ENCODE peak calls at places on chromosome 1, in seven cellular contexts. U is SK-N-SH, A is esophagus muscularis mucosa, P is breast epithelium, G is spleen, C is sigmoid colon, M is transverse colon. N is an unnamed sample.

GRCh38 chr1:223556414-223557124 is 108.9 kb downstream of the CAPN8 start:
- DNase-seq in U (peak), A (no peak), P (no peak), G (no peak), C (no peak), M (peak), N (no peak)

GRCh38 chr1:16905112-16905855 is 9.5 kb downstream of the RNU1-2 start:
- DNase-seq in U (no peak), A (no peak), P (no peak), G (no peak), C (peak), M (peak), N (peak)

GRCh38 chr1:53326598-53327182 is 1.2 kb downstream of the LRP8 start:
- DNase-seq in U (peak), A (no peak), P (no peak), G (peak), C (no peak), M (no peak), N (no peak)

GRCh38 chr1:61079276-61079897 is 3.0 kb upstream of the NFIA start:
- DNase-seq in U (no peak), A (no peak), P (no peak), G (no peak), C (no peak), M (peak), N (no peak)

GRCh38 chr1:167784876-167785550 is 63.2 kb downstream of the MPZL1 start:
- DNase-seq in U (no peak), A (no peak), P (no peak), G (no peak), C (no peak), M (no peak), N (no peak)

GRCh38 chr1:214552174-214552608 is 789 bp upstream of the PTPN14 start:
- DNase-seq in U (peak), A (peak), P (peak), G (no peak), C (peak), M (peak), N (no peak)

GRCh38 chr1:158930504-158930903 is 848 bp upstream of the PYHIN1 start:
- DNase-seq in U (no peak), A (no peak), P (no peak), G (no peak), C (no peak), M (peak), N (no peak)

GRCh38 chr1:55382699-55383377 is 167.7 kb upstream of the USP24 start:
- DNase-seq in U (no peak), A (peak), P (no peak), G (no peak), C (peak), M (no peak), N (no peak)

GRCh38 chr1:208291923-208292711 is 47.9 kb upstream of the PLXNA2 start:
- DNase-seq in U (no peak), A (no peak), P (no peak), G (no peak), C (no peak), M (no peak), N (no peak)

GRCh38 chr1:9228589-9228988 is 6.0 kb upstream of the H6PD start:
- DNase-seq in U (no peak), A (no peak), P (no peak), G (no peak), C (no peak), M (no peak), N (no peak)

GRCh38 chr1:230752407-230752806 is 5.2 kb downstream of the CAPN9 start:
- DNase-seq in U (peak), A (no peak), P (peak), G (peak), C (no peak), M (peak), N (no peak)

GRCh38 chr1:189205863-189206262 is 1271.8 kb downstream of the BRINP3 start:
- DNase-seq in U (no peak), A (no peak), P (no peak), G (no peak), C (no peak), M (no peak), N (no peak)

GRCh38 chr1:19622204-19622603 is 21.9 kb upstream of the NBL1 start:
- DNase-seq in U (no peak), A (no peak), P (no peak), G (no peak), C (no peak), M (no peak), N (no peak)

GRCh38 chr1:34851431-34852105 is 8.0 kb downstream of the SMIM12 start:
- DNase-seq in U (no peak), A (no peak), P (no peak), G (no peak), C (peak), M (no peak), N (no peak)

GRCh38 chr1:2914702-2915101 is 106.6 kb upstream of the ACTRT2 start:
- DNase-seq in U (no peak), A (no peak), P (no peak), G (no peak), C (no peak), M (no peak), N (no peak)

GRCh38 chr1:233547726-233548125 is 66.2 kb upstream of the KCNK1 start:
- DNase-seq in U (no peak), A (no peak), P (no peak), G (no peak), C (no peak), M (no peak), N (no peak)

GRCh38 chr1:76433528-76433927 is 359.0 kb downstream of the ST6GALNAC3 start:
- DNase-seq in U (no peak), A (no peak), P (no peak), G (no peak), C (no peak), M (no peak), N (no peak)

GRCh38 chr1:30757196-30757949 is at the start of gene LAPTM5:
- DNase-seq in U (no peak), A (no peak), P (no peak), G (peak), C (peak), M (peak), N (peak)

GRCh38 chr1:108817016-108817415 is 39.9 kb downstream of the AKNAD1 start:
- DNase-seq in U (no peak), A (no peak), P (peak), G (no peak), C (no peak), M (peak), N (no peak)

GRCh38 chr1:2316451-2316940 is 74.9 kb downstream of the MORN1 start:
- DNase-seq in U (no peak), A (no peak), P (no peak), G (no peak), C (no peak), M (no peak), N (no peak)

GRCh38 chr1:62003777-62004176 is 190.9 kb upstream of the L1TD1 start:
- DNase-seq in U (no peak), A (no peak), P (no peak), G (no peak), C (no peak), M (no peak), N (no peak)

GRCh38 chr1:155093938-155094621 is 15.4 kb downstream of the EFNA3 start:
- DNase-seq in U (peak), A (no peak), P (no peak), G (no peak), C (peak), M (no peak), N (no peak)

GRCh38 chr1:227729881-227730629 is 5.0 kb downstream of the JMJD4 start:
- DNase-seq in U (peak), A (no peak), P (no peak), G (no peak), C (no peak), M (peak), N (no peak)

GRCh38 chr1:6859415-6860343 is 74.4 kb downstream of the CAMTA1 start:
- DNase-seq in U (no peak), A (no peak), P (no peak), G (no peak), C (no peak), M (no peak), N (no peak)

GRCh38 chr1:21815724-21816311 is 3.8 kb downstream of the LDLRAD2 start:
- DNase-seq in U (peak), A (no peak), P (no peak), G (peak), C (peak), M (peak), N (no peak)

GRCh38 chr1:27605796-27606707 is 2.1 kb upstream of the AHDC1 start:
- DNase-seq in U (peak), A (no peak), P (no peak), G (no peak), C (no peak), M (peak), N (no peak)

GRCh38 chr1:38680801-38681510 is 178.6 kb downstream of the RRAGC start:
- DNase-seq in U (no peak), A (peak), P (no peak), G (no peak), C (no peak), M (no peak), N (no peak)

GRCh38 chr1:100415217-100415778 is 63.0 kb downstream of the CDC14A start:
- DNase-seq in U (no peak), A (no peak), P (no peak), G (no peak), C (no peak), M (no peak), N (no peak)

GRCh38 chr1:28507247-28507645 is 1.4 kb downstream of the RCC1 start:
- DNase-seq in U (no peak), A (no peak), P (no peak), G (no peak), C (no peak), M (no peak), N (no peak)

GRCh38 chr1:228152097-228152917 is 2.6 kb downstream of the GJC2 start:
- DNase-seq in U (peak), A (no peak), P (no peak), G (peak), C (peak), M (no peak), N (peak)

GRCh38 chr1:231683439-231684165 is 57.0 kb downstream of the DISC1 start:
- DNase-seq in U (no peak), A (no peak), P (no peak), G (no peak), C (no peak), M (no peak), N (no peak)

GRCh38 chr1:90023691-90024090 is 28.8 kb downstream of the ZNF326 start:
- DNase-seq in U (no peak), A (no peak), P (no peak), G (no peak), C (no peak), M (no peak), N (no peak)

GRCh38 chr1:174743654-174744561 is 255.8 kb upstream of the CACYBP start:
- DNase-seq in U (peak), A (no peak), P (no peak), G (no peak), C (no peak), M (no peak), N (no peak)

GRCh38 chr1:35899941-35900340 is 16.9 kb downstream of the AGO1 start:
- DNase-seq in U (no peak), A (no peak), P (no peak), G (no peak), C (no peak), M (no peak), N (no peak)

GRCh38 chr1:201480231-201481003 is 11.4 kb upstream of the PHLDA3 start:
- DNase-seq in U (no peak), A (no peak), P (peak), G (peak), C (peak), M (peak), N (peak)
- TF ChIP-seq POLR2AphosphoS5 in U (no peak), A (no peak), P (no peak), G (peak), C (peak), M (peak), N (no peak)

GRCh38 chr1:60037669-60038068 is 35.9 kb downstream of the C1orf87 start:
- DNase-seq in U (no peak), A (no peak), P (no peak), G (no peak), C (no peak), M (no peak), N (no peak)

GRCh38 chr1:60034999-60035398 is 38.6 kb downstream of the C1orf87 start:
- DNase-seq in U (no peak), A (no peak), P (no peak), G (no peak), C (no peak), M (no peak), N (no peak)

GRCh38 chr1:60037061-60037460 is 36.5 kb downstream of the C1orf87 start:
- DNase-seq in U (no peak), A (no peak), P (no peak), G (no peak), C (no peak), M (no peak), N (peak)

GRCh38 chr1:60033066-60033465 is 40.5 kb downstream of the C1orf87 start:
- DNase-seq in U (no peak), A (no peak), P (no peak), G (no peak), C (no peak), M (no peak), N (no peak)

GRCh38 chr1:60035925-60036324 is 37.6 kb downstream of the C1orf87 start:
- DNase-seq in U (no peak), A (no peak), P (no peak), G (no peak), C (no peak), M (no peak), N (no peak)
- TF ChIP-seq CTCF in U (no peak), A (no peak), P (no peak), G (no peak), C (no peak), M (peak), N (no peak)

GRCh38 chr1:13540871-13541270 is 27.1 kb upstream of the LRRC38 start:
- DNase-seq in U (no peak), A (no peak), P (peak), G (no peak), C (peak), M (peak), N (no peak)

GRCh38 chr1:13546791-13547190 is 33.0 kb upstream of the LRRC38 start:
- DNase-seq in U (no peak), A (no peak), P (no peak), G (no peak), C (peak), M (no peak), N (peak)

GRCh38 chr1:13541435-13542215 is 27.8 kb upstream of the LRRC38 start:
- DNase-seq in U (no peak), A (no peak), P (no peak), G (no peak), C (no peak), M (no peak), N (no peak)

GRCh38 chr1:13543451-13543911 is 29.7 kb upstream of the LRRC38 start:
- DNase-seq in U (no peak), A (no peak), P (peak), G (no peak), C (no peak), M (no peak), N (no peak)

DNA sequence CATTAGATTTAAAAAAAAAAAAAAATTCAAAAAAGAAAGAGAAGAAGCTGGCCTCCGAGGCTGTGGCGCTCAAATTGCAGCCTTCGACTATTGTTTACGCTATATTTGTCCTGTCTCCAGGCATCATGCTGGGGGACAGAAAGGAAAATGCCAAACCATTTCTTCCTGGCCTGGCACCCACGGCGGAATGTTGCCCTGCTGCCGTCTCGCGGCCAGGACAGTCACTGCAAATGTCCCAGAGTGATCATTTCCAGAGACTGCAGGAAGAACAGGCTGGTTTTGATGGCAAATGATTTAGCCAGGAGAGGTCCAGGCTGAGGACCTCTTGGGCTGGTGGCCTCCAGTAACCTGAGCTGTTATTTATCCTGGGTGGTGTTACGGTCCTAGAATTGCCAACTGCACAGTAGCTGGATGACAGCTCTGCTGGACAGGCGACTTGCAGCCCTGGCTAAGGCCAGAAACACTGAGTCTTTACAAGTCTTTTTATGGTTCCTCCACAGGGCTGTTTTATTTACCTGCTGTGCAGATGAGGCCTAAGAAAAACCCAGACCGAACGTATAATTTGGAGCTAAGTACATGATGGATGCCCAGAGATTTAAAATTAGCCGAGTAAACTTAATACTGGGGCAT is 30.2 kb upstream of the LRRC38 start:
- DNase-seq in U (peak), A (no peak), P (peak), G (no peak), C (peak), M (peak), N (peak)
- TF ChIP-seq POLR2AphosphoS5 in U (no peak), A (peak), P (peak), G (no peak), C (peak), M (peak), N (no peak)

DNA sequence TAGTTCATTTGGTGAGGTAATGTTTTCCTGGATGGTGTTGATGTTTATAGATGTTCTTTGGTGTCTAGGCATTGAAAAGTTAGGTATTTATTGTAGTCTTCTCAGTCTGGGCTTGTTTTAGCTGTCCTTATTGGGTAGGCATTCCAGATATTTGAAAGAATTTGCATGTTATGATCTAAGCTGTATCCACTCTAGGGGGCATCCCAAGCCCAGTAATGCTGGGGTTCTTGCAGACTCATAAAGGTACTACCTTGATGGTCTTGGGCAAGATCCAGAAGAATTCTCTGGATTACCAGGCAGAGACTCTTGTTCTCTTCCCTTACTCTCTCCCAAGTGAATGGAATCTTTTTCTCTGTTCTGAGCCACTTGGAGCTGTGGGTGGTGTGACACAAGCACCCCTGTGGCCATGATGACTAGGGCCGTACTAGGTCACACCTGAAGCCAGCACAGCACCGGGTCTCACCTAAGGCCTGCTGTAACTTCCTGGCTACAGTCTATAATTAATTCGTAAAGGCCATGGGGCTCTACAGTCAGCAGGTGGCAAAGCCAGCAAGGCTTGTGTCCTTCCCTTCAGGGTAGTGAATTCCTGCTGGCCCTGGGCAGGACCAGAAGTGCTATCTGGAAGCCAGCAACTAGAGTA is 74.8 kb upstream of the PDE4B start:
- DNase-seq in U (no peak), A (no peak), P (no peak), G (no peak), C (no peak), M (no peak), N (no peak)
- TF ChIP-seq CTCF in U (peak), A (no peak), P (no peak), G (no peak), C (no peak), M (no peak), N (no peak)

GRCh38 chr1:239527046-239527693 is 140.8 kb downstream of the CHRM3 start:
- DNase-seq in U (no peak), A (no peak), P (no peak), G (no peak), C (no peak), M (no peak), N (no peak)
- TF ChIP-seq POLR2AphosphoS5 in U (no peak), A (no peak), P (no peak), G (no peak), C (no peak), M (no peak), N (no peak)

DNA sequence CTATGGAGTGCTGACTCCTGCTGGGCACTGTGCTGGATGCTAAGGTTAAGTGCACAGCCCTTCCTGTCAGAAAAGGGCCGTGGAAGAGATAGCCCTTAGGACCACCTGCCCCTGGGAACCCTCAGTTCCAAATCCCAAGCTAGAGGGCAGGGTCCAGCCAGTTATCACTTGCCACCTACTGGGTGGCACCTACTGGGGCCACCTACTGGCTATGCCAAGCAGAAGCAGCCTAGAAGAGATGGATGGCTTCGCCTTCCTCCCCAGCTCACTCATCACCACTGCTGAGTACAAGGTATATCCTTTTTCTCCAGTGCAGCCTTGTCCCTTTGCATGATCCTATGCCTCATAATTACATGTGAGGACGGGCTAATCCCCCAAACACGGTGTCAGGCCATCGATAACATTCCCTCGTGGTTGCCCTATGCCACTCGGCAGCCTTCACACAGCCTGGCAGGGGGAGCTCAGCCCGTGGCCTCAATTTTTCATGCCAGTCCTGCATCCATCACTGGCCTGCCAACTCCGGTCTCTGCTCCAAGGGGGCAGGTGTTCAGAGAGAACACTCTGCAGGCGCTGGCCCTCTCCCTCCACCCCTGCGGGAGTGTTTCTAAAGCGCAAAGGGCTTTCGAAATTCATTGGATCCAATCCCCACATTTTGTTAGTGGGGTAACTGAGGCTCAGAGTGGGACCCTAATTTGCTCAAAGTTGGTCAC is 49.0 kb downstream of the SYT2 start:
- DNase-seq in U (no peak), A (no peak), P (no peak), G (no peak), C (no peak), M (no peak), N (no peak)
- TF ChIP-seq CTCF in U (peak), A (no peak), P (no peak), G (peak), C (no peak), M (peak), N (no peak)

N was measured in suprapubic skin.